ENCODE peak calls at places on chromosomes 4 and X, in six cellular contexts. S, O, M, U, L and N are unnamed samples.

GRCh38 chr4:3434891-3435683 is 6.7 kb upstream of the HGFAC start:
- DNase-seq in U (no peak), M (no peak), L (no peak), S (no peak), O (no peak), N (no peak)

GRCh38 chr4:108171541-108172230 is 3.0 kb upstream of the LEF1 start:
- DNase-seq in U (peak), S (no peak), M (no peak), L (peak), O (no peak), N (no peak)

GRCh38 chr4:24428850-24429249 is 155.5 kb downstream of the DHX15 start:
- DNase-seq in U (no peak), L (no peak), O (no peak), S (no peak), M (no peak), N (no peak)

GRCh38 chr4:154984148-154984547 is 203.1 kb downstream of the RBM46 start:
- DNase-seq in M (no peak), S (no peak), L (no peak), O (no peak), U (no peak), N (no peak)

GRCh38 chrX:13377537-13377936 is 57.7 kb upstream of the ATXN3L start:
- DNase-seq in L (no peak), U (no peak), M (no peak), O (no peak), S (no peak), N (no peak)

GRCh38 chr4:93646225-93646930 is 182.2 kb upstream of the ATOH1 start:
- DNase-seq in S (no peak), L (no peak), M (no peak), O (no peak), U (no peak), N (no peak)

GRCh38 chrX:17613979-17614572 is 123.2 kb upstream of the SCML1 start:
- DNase-seq in M (no peak), S (no peak), U (no peak), O (no peak), L (no peak), N (no peak)

GRCh38 chr4:149987330-149987751 is 90.9 kb upstream of the DCLK2 start:
- DNase-seq in U (no peak), O (no peak), S (no peak), L (no peak), M (no peak), N (no peak)

GRCh38 chrX:153782324-153782723 is 1.5 kb downstream of the SRPK3 start:
- DNase-seq in S (no peak), L (no peak), M (no peak), U (no peak), O (no peak), N (no peak)

GRCh38 chr4:147707892-147708672 is 23.8 kb upstream of the ARHGAP10 start:
- DNase-seq in U (peak), L (peak), S (peak), M (no peak), O (no peak), N (peak)

GRCh38 chr4:164617426-164617825 is 136.5 kb upstream of the SMIM31 start:
- DNase-seq in L (no peak), M (no peak), S (no peak), U (no peak), O (no peak), N (no peak)

GRCh38 chr4:112515278-112516075 is 503 bp downstream of the NEUROG2 start:
- DNase-seq in O (no peak), U (peak), L (no peak), S (peak), M (no peak), N (no peak)

GRCh38 chrX:1416327-1416784 is 24.4 kb upstream of the SLC25A6 start:
- DNase-seq in L (no peak), S (no peak), U (no peak), M (no peak), O (no peak), N (no peak)

GRCh38 chr4:114659386-114660008 is 60.9 kb downstream of the UGT8 start:
- DNase-seq in S (peak), U (peak), O (peak), M (peak), L (peak), N (peak)

GRCh38 chr4:140906984-140907962 is 151.1 kb upstream of the TBC1D9 start:
- DNase-seq in O (no peak), L (no peak), U (no peak), M (no peak), S (no peak), N (no peak)

GRCh38 chrX:132330156-132330729 is 111.0 kb upstream of the RAP2C start:
- DNase-seq in S (no peak), L (no peak), O (no peak), U (no peak), M (no peak), N (no peak)

GRCh38 chr4:37732787-37733186 is 46.6 kb upstream of the RELL1 start:
- DNase-seq in S (no peak), U (no peak), O (no peak), L (no peak), M (no peak), N (no peak)

GRCh38 chr4:83217721-83218522 is 66.7 kb downstream of the COQ2 start:
- DNase-seq in S (no peak), M (no peak), L (no peak), O (no peak), U (no peak), N (peak)

GRCh38 chr4:15598644-15599043 is 56.5 kb downstream of the FBXL5 start:
- DNase-seq in M (no peak), O (no peak), L (no peak), U (no peak), S (no peak), N (no peak)

GRCh38 chr4:126938023-126938422 is 694.7 kb upstream of the INTU start:
- DNase-seq in L (no peak), M (no peak), U (no peak), S (no peak), O (no peak), N (no peak)

GRCh38 chrX:69616520-69617203 is 749 bp downstream of the EDA start:
- DNase-seq in O (no peak), M (no peak), S (no peak), L (peak), U (peak), N (no peak)